ENCODE peak calls at places on chromosomes 3 and 15, in ten cellular contexts. One of them, this sample, is unnamed.

GRCh38 chr3:110881069-110881468 is 190.5 kb upstream of the NECTIN3 start:
- DNase-seq in GM12878: no peak
- DNase-seq in MM.1S: peak; percentile 96
- DNase-seq in endothelial cell: no peak
- DNase-seq in AG10803: peak; percentile 37
- DNase-seq in CD4-positive, alpha-beta T cell: no peak
- DNase-seq in AG04449: no peak
- DNase-seq in mesothelial cell of epicardium: no peak
- DNase-seq in neural progenitor cell: peak; percentile 46
- DNase-seq in AG04450: peak; percentile 1
- DNase-seq in this sample: no peak

GRCh38 chr15:39976291-39977274 is 42.7 kb downstream of the EIF2AK4 start:
- DNase-seq in mesothelial cell of epicardium: peak; percentile 25
- DNase-seq in AG04449: no peak
- DNase-seq in MM.1S: no peak
- DNase-seq in CD4-positive, alpha-beta T cell: no peak
- DNase-seq in endothelial cell: peak; percentile 25
- DNase-seq in AG10803: peak; percentile 65
- DNase-seq in GM12878: no peak
- DNase-seq in AG04450: no peak
- DNase-seq in neural progenitor cell: peak; percentile 61
- DNase-seq in this sample: peak; percentile 23

GRCh38 chr3:148600902-148601765 is 96.6 kb upstream of the AGTR1 start:
- DNase-seq in CD4-positive, alpha-beta T cell: no peak
- DNase-seq in AG04449: no peak
- DNase-seq in endothelial cell: no peak
- DNase-seq in MM.1S: no peak
- DNase-seq in GM12878: no peak
- DNase-seq in mesothelial cell of epicardium: no peak
- DNase-seq in neural progenitor cell: no peak
- DNase-seq in AG04450: no peak
- DNase-seq in AG10803: no peak
- DNase-seq in this sample: no peak

GRCh38 chr3:167941234-167941995 is 154.3 kb downstream of the GOLIM4 start:
- DNase-seq in mesothelial cell of epicardium: no peak
- DNase-seq in MM.1S: no peak
- DNase-seq in CD4-positive, alpha-beta T cell: no peak
- DNase-seq in endothelial cell: peak; percentile 24
- DNase-seq in AG04449: no peak
- DNase-seq in AG04450: peak; percentile 78
- DNase-seq in neural progenitor cell: peak; percentile 38
- DNase-seq in AG10803: peak; percentile 84
- DNase-seq in GM12878: no peak
- DNase-seq in this sample: peak; percentile 64

GRCh38 chr3:12758025-12758830 is 831 bp downstream of the TMEM40 start:
- DNase-seq in neural progenitor cell: no peak
- DNase-seq in AG10803: peak; percentile 64
- DNase-seq in GM12878: no peak
- DNase-seq in mesothelial cell of epicardium: no peak
- DNase-seq in CD4-positive, alpha-beta T cell: no peak
- DNase-seq in endothelial cell: no peak
- DNase-seq in MM.1S: peak; percentile 19
- DNase-seq in AG04450: no peak
- DNase-seq in AG04449: no peak
- DNase-seq in this sample: no peak

GRCh38 chr15:32919749-32920414 is 202.1 kb downstream of the GREM1 start:
- DNase-seq in GM12878: no peak
- DNase-seq in neural progenitor cell: no peak
- DNase-seq in MM.1S: no peak
- DNase-seq in AG04450: peak; percentile 94
- DNase-seq in mesothelial cell of epicardium: no peak
- DNase-seq in AG10803: peak; percentile 100
- DNase-seq in AG04449: peak; percentile 100
- DNase-seq in CD4-positive, alpha-beta T cell: no peak
- DNase-seq in endothelial cell: no peak
- DNase-seq in this sample: peak; percentile 99

GRCh38 chr3:32480596-32480995 is 22.1 kb downstream of the CMTM6 start:
- DNase-seq in AG04449: no peak
- DNase-seq in GM12878: no peak
- DNase-seq in CD4-positive, alpha-beta T cell: no peak
- DNase-seq in AG10803: peak; percentile 65
- DNase-seq in AG04450: no peak
- DNase-seq in mesothelial cell of epicardium: no peak
- DNase-seq in MM.1S: no peak
- DNase-seq in neural progenitor cell: no peak
- DNase-seq in endothelial cell: no peak
- DNase-seq in this sample: no peak

GRCh38 chr15:77032052-77032646 is 37.2 kb downstream of the PSTPIP1 start:
- DNase-seq in MM.1S: no peak
- DNase-seq in endothelial cell: peak; percentile 4
- DNase-seq in mesothelial cell of epicardium: peak; percentile 14
- DNase-seq in AG04449: no peak
- DNase-seq in AG10803: no peak
- DNase-seq in GM12878: no peak
- DNase-seq in neural progenitor cell: no peak
- DNase-seq in AG04450: no peak
- DNase-seq in CD4-positive, alpha-beta T cell: no peak
- DNase-seq in this sample: no peak

GRCh38 chr3:125186261-125186770 is 26.2 kb downstream of the SLC12A8 start:
- DNase-seq in CD4-positive, alpha-beta T cell: no peak
- DNase-seq in AG04449: no peak
- DNase-seq in mesothelial cell of epicardium: no peak
- DNase-seq in GM12878: no peak
- DNase-seq in endothelial cell: no peak
- DNase-seq in neural progenitor cell: no peak
- DNase-seq in AG10803: peak; percentile 41
- DNase-seq in MM.1S: no peak
- DNase-seq in AG04450: no peak
- DNase-seq in this sample: no peak

GRCh38 chr15:52730594-52730993 is 51.4 kb upstream of the ATOSA start:
- DNase-seq in neural progenitor cell: no peak
- DNase-seq in AG04449: no peak
- DNase-seq in endothelial cell: no peak
- DNase-seq in mesothelial cell of epicardium: no peak
- DNase-seq in GM12878: no peak
- DNase-seq in AG10803: no peak
- DNase-seq in CD4-positive, alpha-beta T cell: no peak
- DNase-seq in MM.1S: peak; percentile 70
- DNase-seq in AG04450: no peak
- DNase-seq in this sample: no peak

GRCh38 chr3:105965384-105965783 is 96.6 kb upstream of the CBLB start:
- DNase-seq in MM.1S: no peak
- DNase-seq in AG10803: peak; percentile 80
- DNase-seq in AG04450: no peak
- DNase-seq in endothelial cell: no peak
- DNase-seq in GM12878: no peak
- DNase-seq in AG04449: peak; percentile 84
- DNase-seq in CD4-positive, alpha-beta T cell: no peak
- DNase-seq in mesothelial cell of epicardium: no peak
- DNase-seq in neural progenitor cell: no peak
- DNase-seq in this sample: peak; percentile 14

GRCh38 chr3:50600141-50600753 is 11.3 kb downstream of the CISH start:
- DNase-seq in mesothelial cell of epicardium: no peak
- DNase-seq in GM12878: no peak
- DNase-seq in CD4-positive, alpha-beta T cell: no peak
- DNase-seq in neural progenitor cell: no peak
- DNase-seq in endothelial cell: no peak
- DNase-seq in AG04450: no peak
- DNase-seq in MM.1S: no peak
- DNase-seq in AG04449: no peak
- DNase-seq in AG10803: no peak
- DNase-seq in this sample: no peak

GRCh38 chr15:51688863-51689262 is 7.6 kb downstream of the SCG3 start:
- DNase-seq in neural progenitor cell: no peak
- DNase-seq in CD4-positive, alpha-beta T cell: no peak
- DNase-seq in endothelial cell: no peak
- DNase-seq in GM12878: no peak
- DNase-seq in mesothelial cell of epicardium: no peak
- DNase-seq in AG04449: no peak
- DNase-seq in AG10803: peak; percentile 3
- DNase-seq in AG04450: no peak
- DNase-seq in MM.1S: no peak
- DNase-seq in this sample: no peak
- TF ChIP-seq CTCF in neural progenitor cell: no peak
- TF ChIP-seq CTCF in CD4-positive, alpha-beta T cell: peak; percentile 13
- TF ChIP-seq CTCF in endothelial cell: no peak
- TF ChIP-seq CTCF in GM12878: peak; percentile 13
- TF ChIP-seq CTCF in mesothelial cell of epicardium: no peak
- TF ChIP-seq CTCF in AG04449: peak; percentile 23
- TF ChIP-seq CTCF in AG10803: peak; percentile 53
- TF ChIP-seq CTCF in AG04450: peak; percentile 42
- TF ChIP-seq CTCF in MM.1S: no peak
- TF ChIP-seq CTCF in this sample: peak; percentile 17

DNA sequence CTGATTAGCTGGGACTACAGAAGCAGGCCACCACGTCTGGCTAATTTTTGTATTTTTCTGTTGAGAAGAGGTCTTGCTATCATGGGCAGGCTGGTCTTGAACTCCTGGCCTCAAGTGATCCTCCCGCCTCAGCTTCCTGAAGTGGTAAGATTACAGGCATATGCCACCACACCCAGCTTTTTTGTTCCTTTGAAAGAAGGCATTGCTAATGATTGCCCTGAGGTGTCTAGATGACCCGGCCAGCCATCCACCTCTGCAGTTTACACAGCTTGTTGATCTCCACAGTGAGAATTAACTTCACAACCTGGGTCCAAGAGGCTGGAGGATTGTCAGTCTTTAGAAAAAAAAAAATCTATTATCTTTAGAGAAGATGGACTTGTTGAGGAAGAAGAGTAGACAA is 58.7 kb downstream of the SMAD3 start:
- DNase-seq in neural progenitor cell: no peak
- DNase-seq in MM.1S: no peak
- DNase-seq in GM12878: no peak
- DNase-seq in AG04449: no peak
- DNase-seq in AG04450: no peak
- DNase-seq in endothelial cell: no peak
- DNase-seq in mesothelial cell of epicardium: no peak
- DNase-seq in AG10803: no peak
- DNase-seq in CD4-positive, alpha-beta T cell: no peak
- DNase-seq in this sample: no peak
- TF ChIP-seq CTCF in neural progenitor cell: no peak
- TF ChIP-seq CTCF in MM.1S: no peak
- TF ChIP-seq CTCF in GM12878: no peak
- TF ChIP-seq CTCF in AG04449: no peak
- TF ChIP-seq CTCF in AG04450: no peak
- TF ChIP-seq CTCF in endothelial cell: no peak
- TF ChIP-seq CTCF in mesothelial cell of epicardium: no peak
- TF ChIP-seq CTCF in AG10803: no peak
- TF ChIP-seq CTCF in CD4-positive, alpha-beta T cell: no peak
- TF ChIP-seq CTCF in this sample: no peak

GRCh38 chr3:59605944-59606534 is 556.2 kb upstream of the CFAP20DC start:
- DNase-seq in CD4-positive, alpha-beta T cell: no peak
- DNase-seq in AG04450: no peak
- DNase-seq in MM.1S: no peak
- DNase-seq in GM12878: no peak
- DNase-seq in neural progenitor cell: no peak
- DNase-seq in mesothelial cell of epicardium: no peak
- DNase-seq in endothelial cell: no peak
- DNase-seq in AG10803: no peak
- DNase-seq in AG04449: no peak
- DNase-seq in this sample: no peak

GRCh38 chr3:59605318-59605717 is 555.5 kb upstream of the CFAP20DC start:
- DNase-seq in mesothelial cell of epicardium: no peak
- DNase-seq in MM.1S: no peak
- DNase-seq in neural progenitor cell: no peak
- DNase-seq in AG10803: no peak
- DNase-seq in endothelial cell: no peak
- DNase-seq in AG04449: no peak
- DNase-seq in CD4-positive, alpha-beta T cell: no peak
- DNase-seq in AG04450: no peak
- DNase-seq in GM12878: no peak
- DNase-seq in this sample: no peak

GRCh38 chr3:59606638-59607262 is 556.9 kb upstream of the CFAP20DC start:
- DNase-seq in AG10803: no peak
- DNase-seq in AG04449: no peak
- DNase-seq in GM12878: no peak
- DNase-seq in MM.1S: no peak
- DNase-seq in neural progenitor cell: no peak
- DNase-seq in mesothelial cell of epicardium: no peak
- DNase-seq in endothelial cell: no peak
- DNase-seq in CD4-positive, alpha-beta T cell: no peak
- DNase-seq in AG04450: no peak
- DNase-seq in this sample: no peak

GRCh38 chr3:59608356-59608755 is 558.5 kb upstream of the CFAP20DC start:
- DNase-seq in AG10803: no peak
- DNase-seq in MM.1S: no peak
- DNase-seq in mesothelial cell of epicardium: no peak
- DNase-seq in CD4-positive, alpha-beta T cell: no peak
- DNase-seq in GM12878: no peak
- DNase-seq in AG04449: no peak
- DNase-seq in neural progenitor cell: no peak
- DNase-seq in AG04450: no peak
- DNase-seq in endothelial cell: no peak
- DNase-seq in this sample: no peak

GRCh38 chr3:59607628-59608027 is 557.8 kb upstream of the CFAP20DC start:
- DNase-seq in neural progenitor cell: no peak
- DNase-seq in AG04449: no peak
- DNase-seq in mesothelial cell of epicardium: no peak
- DNase-seq in MM.1S: no peak
- DNase-seq in AG10803: peak; percentile 42
- DNase-seq in GM12878: no peak
- DNase-seq in endothelial cell: no peak
- DNase-seq in AG04450: no peak
- DNase-seq in CD4-positive, alpha-beta T cell: no peak
- DNase-seq in this sample: no peak
- TF ChIP-seq CTCF in neural progenitor cell: no peak
- TF ChIP-seq CTCF in AG04449: no peak
- TF ChIP-seq CTCF in mesothelial cell of epicardium: no peak
- TF ChIP-seq CTCF in MM.1S: no peak
- TF ChIP-seq CTCF in AG10803: peak; percentile 45
- TF ChIP-seq CTCF in GM12878: no peak
- TF ChIP-seq CTCF in endothelial cell: no peak
- TF ChIP-seq CTCF in AG04450: peak; percentile 17
- TF ChIP-seq CTCF in CD4-positive, alpha-beta T cell: no peak
- TF ChIP-seq CTCF in this sample: peak; percentile 25

DNA sequence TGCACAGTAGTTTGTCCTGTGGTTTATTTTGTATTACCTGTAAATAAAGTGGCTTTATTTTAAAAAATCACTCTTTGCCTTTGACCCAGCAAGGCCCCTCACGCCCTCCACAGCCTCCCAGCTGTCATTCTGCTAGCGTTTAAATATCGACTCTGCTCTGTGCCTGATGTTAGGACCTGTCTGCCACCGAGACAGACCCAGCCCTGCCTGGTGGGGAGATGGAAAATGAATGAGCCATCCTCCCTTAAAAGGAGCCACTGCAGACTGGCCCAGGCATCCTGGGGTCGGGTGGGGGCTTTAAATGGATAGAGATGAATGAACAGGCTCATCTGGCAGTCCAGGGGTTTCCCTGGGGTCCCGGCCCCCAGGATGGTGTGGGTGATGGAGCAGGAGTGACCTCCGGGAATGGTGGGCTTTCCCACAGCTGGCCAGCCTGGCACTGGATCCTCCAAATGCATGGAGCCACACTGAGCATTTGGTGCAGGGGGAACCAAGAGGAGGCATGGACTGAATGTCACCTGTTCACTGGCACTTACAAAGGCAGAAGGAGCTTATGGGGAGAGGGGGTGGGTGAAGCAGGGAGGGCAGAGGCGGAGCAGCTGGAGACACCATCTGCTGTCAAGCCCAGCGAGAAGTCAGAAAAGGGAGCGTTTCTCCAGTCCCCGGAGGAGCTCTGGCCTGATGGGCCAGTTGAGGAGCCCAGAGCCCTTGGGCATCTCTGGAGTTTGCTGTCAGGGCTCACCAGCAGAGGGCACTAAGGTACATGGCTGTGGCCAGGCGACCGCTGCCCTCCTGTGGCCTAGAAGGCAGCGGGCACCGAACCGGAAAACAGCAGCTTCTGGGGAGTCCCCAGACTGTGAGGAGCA is 11.9 kb downstream of the GRM2 start:
- DNase-seq in AG04449: no peak
- DNase-seq in mesothelial cell of epicardium: no peak
- DNase-seq in endothelial cell: peak; percentile 84
- DNase-seq in GM12878: peak; percentile 23
- DNase-seq in neural progenitor cell: peak; percentile 91
- DNase-seq in AG04450: no peak
- DNase-seq in CD4-positive, alpha-beta T cell: peak; percentile 36
- DNase-seq in AG10803: peak; percentile 30
- DNase-seq in MM.1S: peak; percentile 86
- DNase-seq in this sample: no peak
- TF ChIP-seq CTCF in AG04449: peak; percentile 63
- TF ChIP-seq CTCF in mesothelial cell of epicardium: no peak
- TF ChIP-seq CTCF in endothelial cell: peak; percentile 55
- TF ChIP-seq CTCF in GM12878: peak; percentile 96
- TF ChIP-seq CTCF in neural progenitor cell: peak; percentile 83
- TF ChIP-seq CTCF in AG04450: peak; percentile 56
- TF ChIP-seq CTCF in CD4-positive, alpha-beta T cell: peak; percentile 55
- TF ChIP-seq CTCF in AG10803: peak; percentile 57
- TF ChIP-seq CTCF in MM.1S: peak; percentile 98
- TF ChIP-seq CTCF in this sample: peak; percentile 56